ENCODE peak calls at places on chromosomes 13 and 19, in seven cellular contexts. One of them, this sample, is unnamed.

GRCh38 chr13:24306632-24307031 is 2.7 kb upstream of the C1QTNF9 start:
- DNase-seq in H1: no peak
- DNase-seq in trophoblast cell: no peak
- DNase-seq in H9: no peak
- DNase-seq in IMR-90: peak; percentile 73
- DNase-seq in mesendoderm: no peak
- DNase-seq in mesenchymal stem cell: peak; percentile 31
- DNase-seq in this sample: no peak

GRCh38 chr19:16258440-16258903 is 60.8 kb downstream of the AP1M1 start:
- DNase-seq in H1: no peak
- DNase-seq in mesendoderm: no peak
- DNase-seq in trophoblast cell: no peak
- DNase-seq in H9: no peak
- DNase-seq in mesenchymal stem cell: no peak
- DNase-seq in IMR-90: no peak
- DNase-seq in this sample: no peak

GRCh38 chr19:49085020-49085867 is at the start of gene SNRNP70:
- DNase-seq in trophoblast cell: peak; percentile 100
- DNase-seq in mesendoderm: peak; percentile 100
- DNase-seq in H1: peak; percentile 99
- DNase-seq in IMR-90: peak; percentile 99
- DNase-seq in mesenchymal stem cell: peak; percentile 99
- DNase-seq in H9: peak; percentile 99
- DNase-seq in this sample: peak; percentile 99

GRCh38 chr19:48639483-48640375 is 2.5 kb upstream of the DBP start:
- DNase-seq in mesenchymal stem cell: no peak
- DNase-seq in IMR-90: no peak
- DNase-seq in trophoblast cell: no peak
- DNase-seq in H9: no peak
- DNase-seq in H1: no peak
- DNase-seq in mesendoderm: no peak
- DNase-seq in this sample: no peak

GRCh38 chr19:34319230-34319585 is 45.8 kb upstream of the GPI start:
- DNase-seq in mesendoderm: no peak
- DNase-seq in mesenchymal stem cell: no peak
- DNase-seq in trophoblast cell: peak; percentile 99
- DNase-seq in IMR-90: no peak
- DNase-seq in H9: no peak
- DNase-seq in H1: no peak
- DNase-seq in this sample: no peak

GRCh38 chr19:12090807-12091206 is 26.3 kb downstream of the ZNF844 start:
- DNase-seq in IMR-90: peak; percentile 53
- DNase-seq in mesenchymal stem cell: peak; percentile 53
- DNase-seq in H9: peak; percentile 58
- DNase-seq in trophoblast cell: peak; percentile 78
- DNase-seq in mesendoderm: peak; percentile 66
- DNase-seq in H1: no peak
- DNase-seq in this sample: peak; percentile 46

GRCh38 chr19:42092350-42092749 is 16.4 kb downstream of the ZNF574 start:
- DNase-seq in H1: no peak
- DNase-seq in IMR-90: no peak
- DNase-seq in H9: peak; percentile 61
- DNase-seq in mesenchymal stem cell: no peak
- DNase-seq in mesendoderm: peak; percentile 40
- DNase-seq in trophoblast cell: no peak
- DNase-seq in this sample: no peak

GRCh38 chr19:928471-929259 is 2.8 kb downstream of the ARID3A start:
- DNase-seq in mesenchymal stem cell: peak; percentile 50
- DNase-seq in trophoblast cell: peak; percentile 98
- DNase-seq in mesendoderm: no peak
- DNase-seq in H1: no peak
- DNase-seq in IMR-90: no peak
- DNase-seq in H9: peak; percentile 77
- DNase-seq in this sample: no peak

GRCh38 chr19:53772943-53773342 is 51.2 kb downstream of the NLRP12 start:
- DNase-seq in IMR-90: peak; percentile 47
- DNase-seq in H9: peak; percentile 75
- DNase-seq in H1: no peak
- DNase-seq in mesendoderm: peak; percentile 93
- DNase-seq in mesenchymal stem cell: peak; percentile 42
- DNase-seq in trophoblast cell: peak; percentile 92
- DNase-seq in this sample: peak; percentile 61

GRCh38 chr19:28492201-28492600 is 720.8 kb downstream of the UQCRFS1 start:
- DNase-seq in mesendoderm: no peak
- DNase-seq in trophoblast cell: no peak
- DNase-seq in H9: no peak
- DNase-seq in mesenchymal stem cell: no peak
- DNase-seq in H1: no peak
- DNase-seq in IMR-90: no peak
- DNase-seq in this sample: no peak

GRCh38 chr19:17865364-17866311 is 5.9 kb downstream of the RPL18A start:
- DNase-seq in mesenchymal stem cell: no peak
- DNase-seq in H1: no peak
- DNase-seq in trophoblast cell: peak; percentile 36
- DNase-seq in H9: no peak
- DNase-seq in mesendoderm: peak; percentile 55
- DNase-seq in IMR-90: no peak
- DNase-seq in this sample: no peak

GRCh38 chr13:75415720-75416119 is 66.2 kb downstream of the TBC1D4 start:
- DNase-seq in trophoblast cell: peak; percentile 36
- DNase-seq in H1: no peak
- DNase-seq in mesendoderm: no peak
- DNase-seq in H9: no peak
- DNase-seq in mesenchymal stem cell: peak; percentile 76
- DNase-seq in IMR-90: peak; percentile 89
- DNase-seq in this sample: no peak

GRCh38 chr13:50684366-50684765 is 159.1 kb downstream of the DLEU7 start:
- DNase-seq in trophoblast cell: no peak
- DNase-seq in IMR-90: no peak
- DNase-seq in mesendoderm: no peak
- DNase-seq in H9: no peak
- DNase-seq in H1: no peak
- DNase-seq in mesenchymal stem cell: no peak
- DNase-seq in this sample: no peak

GRCh38 chr19:30649934-30650614 is 277.9 kb downstream of the ZNF536 start:
- DNase-seq in mesenchymal stem cell: peak; percentile 41
- DNase-seq in mesendoderm: peak; percentile 60
- DNase-seq in H1: no peak
- DNase-seq in H9: no peak
- DNase-seq in IMR-90: peak; percentile 51
- DNase-seq in trophoblast cell: peak; percentile 64
- DNase-seq in this sample: peak; percentile 50

GRCh38 chr19:38736413-38737280 is 7.6 kb downstream of the CAPN12 start:
- DNase-seq in mesenchymal stem cell: peak; percentile 31
- DNase-seq in H1: peak; percentile 36
- DNase-seq in mesendoderm: peak; percentile 87
- DNase-seq in IMR-90: no peak
- DNase-seq in trophoblast cell: peak; percentile 66
- DNase-seq in H9: peak; percentile 91
- DNase-seq in this sample: no peak

GRCh38 chr13:75600371-75600770 is 35.8 kb upstream of the LMO7 start:
- DNase-seq in mesenchymal stem cell: no peak
- DNase-seq in mesendoderm: no peak
- DNase-seq in H1: no peak
- DNase-seq in IMR-90: no peak
- DNase-seq in trophoblast cell: no peak
- DNase-seq in H9: no peak
- DNase-seq in this sample: no peak

GRCh38 chr13:49606747-49607648 is 21.3 kb upstream of the ARL11 start:
- DNase-seq in H9: peak; percentile 85
- DNase-seq in mesenchymal stem cell: peak; percentile 85
- DNase-seq in IMR-90: peak; percentile 88
- DNase-seq in mesendoderm: peak; percentile 88
- DNase-seq in H1: peak; percentile 70
- DNase-seq in trophoblast cell: peak; percentile 92
- DNase-seq in this sample: peak; percentile 68

DNA sequence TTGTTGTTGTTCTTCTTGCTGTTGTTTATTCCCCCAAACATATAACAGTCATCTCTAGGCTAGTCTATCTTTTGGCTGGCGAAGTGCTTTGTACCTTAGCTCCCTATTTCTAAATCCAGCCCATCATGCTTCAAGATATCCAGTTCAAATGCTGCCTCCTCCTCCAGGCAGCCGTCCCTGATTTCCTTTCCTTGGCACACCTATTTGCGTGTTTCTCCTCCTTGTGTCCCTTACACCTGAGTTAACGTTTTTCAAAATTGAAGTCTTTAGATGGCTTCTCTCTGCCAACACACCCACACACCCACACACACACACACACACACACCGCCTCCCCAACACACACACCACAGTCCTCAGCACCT is 25.5 kb downstream of the INSR start:
- DNase-seq in trophoblast cell: no peak
- DNase-seq in H1: no peak
- DNase-seq in mesendoderm: no peak
- DNase-seq in IMR-90: no peak
- DNase-seq in H9: no peak
- DNase-seq in mesenchymal stem cell: no peak
- DNase-seq in this sample: no peak
- H2AK5ac ChIP-seq in trophoblast cell: no peak overlapping the region
- H2AK5ac ChIP-seq in H1: no peak overlapping the region
- H2AK5ac ChIP-seq in mesendoderm: no peak overlapping the region
- H2AK5ac ChIP-seq in IMR-90: no peak overlapping the region
- H2AK5ac ChIP-seq in H9: no peak overlapping the region
- H2AK5ac ChIP-seq in mesenchymal stem cell: no peak overlapping the region
- H2AK5ac ChIP-seq in this sample: no peak overlapping the region

GRCh38 chr19:32717496-32717895 is 2.1 kb upstream of the TDRD12 start:
- DNase-seq in mesenchymal stem cell: no peak
- DNase-seq in H9: no peak
- DNase-seq in mesendoderm: no peak
- DNase-seq in trophoblast cell: no peak
- DNase-seq in H1: no peak
- DNase-seq in IMR-90: no peak
- DNase-seq in this sample: no peak

GRCh38 chr19:32720216-32720935 is 809 bp downstream of the TDRD12 start:
- DNase-seq in IMR-90: no peak
- DNase-seq in trophoblast cell: no peak
- DNase-seq in mesenchymal stem cell: no peak
- DNase-seq in H1: no peak
- DNase-seq in H9: no peak
- DNase-seq in mesendoderm: no peak
- DNase-seq in this sample: no peak

GRCh38 chr19:32720936-32721250 is 1.3 kb downstream of the TDRD12 start:
- DNase-seq in H1: no peak
- DNase-seq in H9: no peak
- DNase-seq in IMR-90: no peak
- DNase-seq in mesendoderm: no peak
- DNase-seq in mesenchymal stem cell: no peak
- DNase-seq in trophoblast cell: no peak
- DNase-seq in this sample: no peak

GRCh38 chr19:32719611-32720059 is at the start of gene TDRD12:
- DNase-seq in trophoblast cell: no peak
- DNase-seq in IMR-90: no peak
- DNase-seq in mesenchymal stem cell: no peak
- DNase-seq in H1: peak; percentile 15
- DNase-seq in mesendoderm: peak; percentile 18
- DNase-seq in H9: peak; percentile 68
- DNase-seq in this sample: no peak

DNA sequence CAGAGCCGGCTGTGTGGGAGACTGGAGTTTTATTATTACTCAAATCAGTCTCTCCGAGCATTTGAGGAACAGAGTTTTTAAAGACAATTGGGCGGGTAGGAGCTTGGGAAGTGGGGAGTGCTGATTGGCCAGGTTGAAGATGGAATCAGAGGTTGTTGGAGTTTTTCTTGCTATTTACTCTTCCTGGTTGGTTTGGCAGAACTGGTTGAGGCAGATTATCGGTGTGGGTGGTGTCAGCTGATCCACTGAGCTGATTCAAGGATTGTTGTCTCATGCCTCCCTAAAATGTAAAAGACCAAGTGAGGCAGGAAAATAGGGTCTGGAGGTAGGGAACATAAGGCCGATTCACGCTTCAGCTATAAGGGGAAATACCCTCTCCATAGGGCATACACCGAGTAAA is 1.3 kb upstream of the TDRD12 start:
- DNase-seq in IMR-90: no peak
- DNase-seq in mesendoderm: no peak
- DNase-seq in H1: no peak
- DNase-seq in H9: no peak
- DNase-seq in mesenchymal stem cell: no peak
- DNase-seq in trophoblast cell: no peak
- DNase-seq in this sample: no peak
- H2AK5ac ChIP-seq in IMR-90: no peak overlapping the region
- H2AK5ac ChIP-seq in mesendoderm: no peak overlapping the region
- H2AK5ac ChIP-seq in H1: no peak overlapping the region
- H2AK5ac ChIP-seq in H9: no peak overlapping the region
- H2AK5ac ChIP-seq in mesenchymal stem cell: no peak overlapping the region
- H2AK5ac ChIP-seq in trophoblast cell: no peak overlapping the region
- H2AK5ac ChIP-seq in this sample: no peak overlapping the region

DNA sequence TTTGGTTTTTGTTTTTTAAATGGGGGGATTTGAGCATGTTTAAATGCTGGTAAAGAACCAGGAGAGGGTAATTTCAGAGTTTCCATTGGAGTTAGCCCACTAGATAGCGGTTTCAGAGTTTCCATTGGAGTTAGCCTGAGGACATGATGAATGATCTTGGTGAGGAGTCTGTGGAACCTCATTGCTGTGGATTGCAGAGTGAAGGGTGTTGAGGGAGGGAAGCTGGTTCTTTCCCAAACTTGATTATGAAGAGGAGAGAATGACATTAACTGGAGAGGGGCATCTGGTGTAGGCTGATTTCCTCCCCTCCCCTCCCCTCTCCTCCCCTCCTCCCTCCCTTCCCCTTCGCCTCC is 5.0 kb downstream of the WASF3 start:
- DNase-seq in mesendoderm: peak; percentile 7
- DNase-seq in IMR-90: peak; percentile 28
- DNase-seq in H1: no peak
- DNase-seq in trophoblast cell: no peak
- DNase-seq in H9: no peak
- DNase-seq in mesenchymal stem cell: peak; percentile 38
- DNase-seq in this sample: no peak
- H2AK5ac ChIP-seq in mesendoderm: no peak overlapping the region
- H2AK5ac ChIP-seq in IMR-90: peak overlapping the region; percentile 76
- H2AK5ac ChIP-seq in H1: no peak overlapping the region
- H2AK5ac ChIP-seq in trophoblast cell: no peak overlapping the region
- H2AK5ac ChIP-seq in H9: no peak overlapping the region
- H2AK5ac ChIP-seq in mesenchymal stem cell: no peak overlapping the region
- H2AK5ac ChIP-seq in this sample: no peak overlapping the region

GRCh38 chr13:105432408-105432807 is 1103.1 kb downstream of the EFNB2 start:
- DNase-seq in mesendoderm: no peak
- DNase-seq in trophoblast cell: no peak
- DNase-seq in H1: no peak
- DNase-seq in H9: no peak
- DNase-seq in mesenchymal stem cell: no peak
- DNase-seq in IMR-90: no peak
- DNase-seq in this sample: no peak

GRCh38 chr13:105442941-105443340 is 1092.5 kb downstream of the EFNB2 start:
- DNase-seq in IMR-90: peak; percentile 100
- DNase-seq in mesenchymal stem cell: peak; percentile 99
- DNase-seq in trophoblast cell: peak; percentile 73
- DNase-seq in mesendoderm: peak; percentile 40
- DNase-seq in H9: no peak
- DNase-seq in H1: no peak
- DNase-seq in this sample: no peak

GRCh38 chr13:105441406-105441805 is 1094.1 kb downstream of the EFNB2 start:
- DNase-seq in mesendoderm: no peak
- DNase-seq in IMR-90: no peak
- DNase-seq in trophoblast cell: no peak
- DNase-seq in mesenchymal stem cell: peak; percentile 16
- DNase-seq in H1: no peak
- DNase-seq in H9: no peak
- DNase-seq in this sample: no peak

GRCh38 chr13:105442040-105442439 is 1093.4 kb downstream of the EFNB2 start:
- DNase-seq in trophoblast cell: no peak
- DNase-seq in H9: no peak
- DNase-seq in H1: no peak
- DNase-seq in mesenchymal stem cell: no peak
- DNase-seq in mesendoderm: no peak
- DNase-seq in IMR-90: no peak
- DNase-seq in this sample: no peak

GRCh38 chr13:105436946-105437345 is 1098.5 kb downstream of the EFNB2 start:
- DNase-seq in mesenchymal stem cell: no peak
- DNase-seq in trophoblast cell: no peak
- DNase-seq in mesendoderm: peak; percentile 87
- DNase-seq in H1: no peak
- DNase-seq in H9: no peak
- DNase-seq in IMR-90: no peak
- DNase-seq in this sample: no peak
- H2AK5ac ChIP-seq in mesenchymal stem cell: no peak overlapping the region
- H2AK5ac ChIP-seq in trophoblast cell: no peak overlapping the region
- H2AK5ac ChIP-seq in mesendoderm: no peak overlapping the region
- H2AK5ac ChIP-seq in H1: no peak overlapping the region
- H2AK5ac ChIP-seq in H9: no peak overlapping the region
- H2AK5ac ChIP-seq in IMR-90: no peak overlapping the region
- H2AK5ac ChIP-seq in this sample: no peak overlapping the region

This sample was measured in neuronal stem cell.